ENCODE peak calls at places on chromosomes 11 and 22, in eight cellular contexts. D, U, N, X, O, B, E and S are unnamed samples.

GRCh38 chr11:26779466-26779865 is 57.6 kb upstream of the SLC5A12 start:
- DNase-seq in D (no peak), X (no peak), E (no peak), U (no peak), N (no peak), O (no peak), B (no peak), S (no peak)

GRCh38 chr11:47233051-47233450 is 15.6 kb downstream of the ACP2 start:
- DNase-seq in O (no peak), U (no peak), X (no peak), D (no peak), B (no peak), E (no peak), N (no peak), S (no peak)

GRCh38 chr22:47495102-47495501 is 732.7 kb downstream of the TBC1D22A start:
- DNase-seq in D (no peak), E (no peak), U (no peak), B (no peak), X (no peak), O (peak), N (no peak), S (peak)

GRCh38 chr22:29150701-29151100 is 55.0 kb upstream of the EMID1 start:
- DNase-seq in O (no peak), U (no peak), N (no peak), D (no peak), B (no peak), E (no peak), X (no peak), S (no peak)

GRCh38 chr22:20498913-20499312 is 3.3 kb upstream of the KLHL22 start:
- DNase-seq in N (no peak), D (no peak), O (no peak), B (no peak), X (no peak), E (no peak), U (no peak), S (no peak)

GRCh38 chr11:64124147-64124546 is 41.8 kb downstream of the MACROD1 start:
- DNase-seq in E (no peak), N (no peak), B (no peak), D (no peak), X (no peak), O (no peak), U (no peak), S (no peak)

GRCh38 chr11:62665630-62666258 is 632 bp downstream of the CSKMT start:
- DNase-seq in B (no peak), D (no peak), N (no peak), U (peak), E (no peak), X (peak), O (peak), S (peak)

GRCh38 chr22:24407278-24407665 is 20.1 kb upstream of the ADORA2A start:
- DNase-seq in X (no peak), E (no peak), N (no peak), O (no peak), U (peak), B (no peak), D (no peak), S (peak)

GRCh38 chr11:111298466-111299110 is at the start of gene POU2AF3:
- DNase-seq in D (no peak), N (no peak), U (no peak), X (no peak), O (no peak), B (no peak), E (no peak), S (no peak)

GRCh38 chr11:19403196-19403895 is 162.6 kb upstream of the E2F8 start:
- DNase-seq in O (no peak), N (no peak), U (no peak), D (no peak), B (no peak), E (no peak), X (no peak), S (no peak)

GRCh38 chr11:110712643-110713468 is 619 bp upstream of the ARHGAP20 start:
- DNase-seq in N (no peak), O (no peak), B (peak), D (no peak), U (peak), E (no peak), X (peak), S (no peak)

GRCh38 chr22:33579448-33580093 is 340.7 kb downstream of the LARGE1 start:
- DNase-seq in X (peak), E (no peak), O (no peak), U (peak), D (peak), B (peak), N (peak), S (peak)

GRCh38 chr11:9571766-9572120 is 1.7 kb upstream of the WEE1 start:
- DNase-seq in U (no peak), E (no peak), B (no peak), D (no peak), N (no peak), O (no peak), X (no peak), S (no peak)

GRCh38 chr11:31841435-31841834 is 30.3 kb upstream of the PAX6 start:
- DNase-seq in D (no peak), N (no peak), X (no peak), E (no peak), U (no peak), B (no peak), O (no peak), S (no peak)

GRCh38 chr11:94854770-94855633 is 86.8 kb downstream of the AMOTL1 start:
- DNase-seq in B (no peak), N (peak), O (no peak), U (no peak), E (no peak), X (no peak), D (no peak), S (no peak)

GRCh38 chr22:40512426-40513136 is 123.9 kb downstream of the MRTFA start:
- DNase-seq in U (peak), E (peak), B (no peak), D (peak), O (no peak), X (peak), N (no peak), S (no peak)